ENCODE peak calls at places on chromosomes 6 and 20, in eight cellular contexts. M is prostate gland; B is effector memory CD4-positive, alpha-beta T cell; E is tibial artery; F is adrenal gland; G is CD4-positive, alpha-beta memory T cell; H is CD8-positive, alpha-beta T cell; K is tibial nerve. X is an unnamed sample.

GRCh38 chr20:57514273-57514751 is 10.6 kb downstream of the CTCFL start:
- DNase-seq in G (no peak), M (peak; percentile 82), K (peak; percentile 52), H (no peak), E (peak; percentile 81), B (no peak), F (peak; percentile 58), X (peak; percentile 90)

GRCh38 chr6:34525431-34526175 is 30.5 kb downstream of the SPDEF start:
- DNase-seq in M (no peak), F (no peak), E (no peak), B (no peak), H (no peak), G (no peak), K (no peak), X (no peak)

GRCh38 chr20:48295966-48296421 is 510.7 kb upstream of the SULF2 start:
- DNase-seq in G (no peak), K (no peak), H (no peak), F (no peak), B (no peak), M (no peak), E (no peak), X (no peak)

GRCh38 chr6:133447924-133448323 is 206.8 kb downstream of the EYA4 start:
- DNase-seq in B (no peak), H (no peak), E (no peak), G (no peak), K (no peak), F (no peak), M (no peak), X (no peak)

GRCh38 chr6:67361264-67361663 is 1273.8 kb upstream of the ADGRB3 start:
- DNase-seq in B (no peak), G (no peak), H (no peak), M (no peak), K (no peak), E (no peak), F (no peak), X (no peak)

GRCh38 chr6:20811112-20811746 is 277.0 kb downstream of the CDKAL1 start:
- DNase-seq in K (no peak), M (no peak), B (no peak), E (no peak), H (no peak), F (peak; percentile 27), G (no peak), X (no peak)

GRCh38 chr6:72522735-72523141 is 99.1 kb upstream of the KCNQ5 start:
- DNase-seq in H (peak; percentile 54), G (no peak), E (no peak), K (no peak), M (no peak), F (no peak), B (no peak), X (no peak)

GRCh38 chr6:106334646-106335448 is 9.3 kb upstream of the ATG5 start:
- DNase-seq in M (peak; percentile 30), H (peak; percentile 65), B (peak; percentile 46), G (peak; percentile 56), K (no peak), E (no peak), F (peak; percentile 34), X (peak; percentile 71)

GRCh38 chr20:15205023-15205422 is 867.6 kb upstream of the FLRT3 start:
- DNase-seq in M (no peak), F (no peak), H (no peak), B (no peak), E (no peak), K (no peak), G (no peak), X (no peak)

GRCh38 chr20:1451092-1451491 is 15.6 kb downstream of the NSFL1C start:
- DNase-seq in K (no peak), G (no peak), B (no peak), F (no peak), H (peak; percentile 11), M (no peak), E (no peak), X (no peak)

GRCh38 chr6:22596011-22596410 is 26.6 kb downstream of the HDGFL1 start:
- DNase-seq in F (no peak), M (no peak), K (no peak), G (no peak), E (no peak), H (no peak), B (no peak), X (no peak)

DNA sequence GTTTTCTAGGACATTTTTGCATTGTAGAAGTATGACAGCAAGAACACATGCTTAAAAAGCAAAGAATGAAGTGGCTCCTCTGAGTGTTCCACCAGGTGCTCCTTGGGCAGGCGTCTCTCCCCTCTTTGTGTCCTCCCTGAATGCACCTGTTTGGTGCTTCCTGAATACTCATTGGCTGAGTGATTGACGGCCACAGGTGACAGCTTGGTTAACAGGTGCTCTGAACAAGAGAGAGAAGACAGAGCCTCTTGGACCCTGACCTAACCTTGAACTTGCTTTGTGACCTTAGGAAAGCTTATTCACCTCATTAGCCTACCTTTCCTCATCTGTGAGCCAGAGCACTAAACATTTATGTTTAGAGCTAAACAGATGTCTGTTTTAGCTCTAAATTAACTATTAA is 93.7 kb downstream of the TULP4 start:
- DNase-seq in B (no peak), G (no peak), H (no peak), F (no peak), E (no peak), M (no peak), K (no peak), X (no peak)
- H3K27ac ChIP-seq in B (no peak overlapping the region), G (no peak overlapping the region), H (no peak overlapping the region), F (no peak overlapping the region), E (no peak overlapping the region), M (no peak overlapping the region), K (no peak overlapping the region), X (no peak overlapping the region)

GRCh38 chr6:158853872-158854213 is 34.7 kb upstream of the EZR start:
- DNase-seq in G (no peak), B (no peak), M (no peak), E (no peak), K (no peak), F (no peak), H (no peak), X (no peak)

GRCh38 chr6:158850807-158851115 is 31.6 kb upstream of the EZR start:
- DNase-seq in G (no peak), F (no peak), K (no peak), E (no peak), H (no peak), M (no peak), B (no peak), X (no peak)

GRCh38 chr6:158852312-158853071 is 33.3 kb upstream of the EZR start:
- DNase-seq in M (no peak), B (no peak), H (peak; percentile 55), K (no peak), E (no peak), F (no peak), G (no peak), X (no peak)

GRCh38 chr6:158854214-158855101 is 35.3 kb upstream of the EZR start:
- DNase-seq in M (no peak), B (no peak), F (no peak), G (peak; percentile 71), K (no peak), E (no peak), H (peak; percentile 64), X (no peak)

GRCh38 chr6:158853072-158853871 is 34.1 kb upstream of the EZR start:
- DNase-seq in G (peak; percentile 93), B (peak; percentile 81), H (peak; percentile 87), M (peak; percentile 86), F (peak; percentile 43), E (peak; percentile 52), K (no peak), X (no peak)
- H3K27ac ChIP-seq in G (peak overlapping the region; percentile 91), B (peak overlapping the region; percentile 93), H (peak overlapping the region; percentile 77), M (peak overlapping the region; percentile 21), F (no peak overlapping the region), E (no peak overlapping the region), K (no peak overlapping the region), X (peak overlapping the region; percentile 47)

DNA sequence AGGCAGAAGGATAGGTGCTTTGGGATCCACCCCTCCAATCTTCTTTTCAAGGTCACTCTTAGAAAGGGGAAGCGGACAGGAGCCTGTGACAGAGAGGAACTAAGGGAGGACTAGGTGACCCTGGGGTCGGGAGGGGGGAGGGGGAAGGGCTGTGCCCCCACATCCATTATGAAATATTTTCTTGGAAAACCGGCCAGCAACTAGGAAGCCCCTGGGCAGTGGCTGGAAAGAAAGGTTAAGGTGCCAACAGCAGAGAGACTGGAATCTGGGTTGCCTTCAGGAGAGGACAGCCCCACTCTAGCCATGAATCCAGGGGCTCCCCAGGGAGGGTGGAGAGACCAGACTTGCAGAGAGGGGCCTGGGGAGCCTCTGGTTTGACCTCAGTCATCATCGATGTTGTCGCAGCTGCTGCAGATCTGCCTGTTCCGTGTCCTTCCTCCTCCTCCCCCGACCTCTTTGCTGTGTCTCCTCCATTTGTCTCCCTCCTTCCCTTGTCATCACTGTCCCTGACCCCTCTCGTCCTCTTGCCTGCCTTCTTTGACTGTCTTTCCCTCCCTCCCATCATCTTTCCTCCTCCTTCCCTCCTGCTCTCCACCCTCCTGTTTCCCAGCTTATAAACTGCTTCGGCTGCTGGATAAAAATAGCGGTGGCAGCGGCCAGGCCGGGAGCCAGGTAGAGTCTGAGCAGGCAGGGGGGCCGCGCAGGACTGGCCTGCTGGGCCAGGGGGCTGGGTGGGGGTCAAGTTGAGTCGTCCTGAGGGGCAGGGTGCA is 3.2 kb downstream of the SLC29A1 start:
- DNase-seq in E (no peak), M (no peak), G (no peak), F (no peak), K (no peak), H (no peak), B (no peak), X (peak; percentile 83)
- H3K27ac ChIP-seq in E (peak overlapping the region; percentile 97), M (peak overlapping the region; percentile 34), G (no peak overlapping the region), F (no peak overlapping the region), K (no peak overlapping the region), H (no peak overlapping the region), B (no peak overlapping the region), X (peak overlapping the region; percentile 97)

GRCh38 chr20:22385602-22386299 is 198.6 kb downstream of the FOXA2 start:
- DNase-seq in E (no peak), B (no peak), H (no peak), F (no peak), M (no peak), G (no peak), K (no peak), X (no peak)

GRCh38 chr20:22384978-22385377 is 199.4 kb downstream of the FOXA2 start:
- DNase-seq in H (no peak), E (no peak), G (no peak), K (no peak), M (no peak), B (no peak), F (no peak), X (no peak)

GRCh38 chr20:22383156-22383555 is 201.2 kb downstream of the FOXA2 start:
- DNase-seq in B (no peak), E (no peak), F (no peak), G (no peak), M (no peak), H (no peak), K (no peak), X (no peak)

GRCh38 chr20:22381812-22382416 is 202.5 kb downstream of the FOXA2 start:
- DNase-seq in B (no peak), M (no peak), G (no peak), F (no peak), E (no peak), H (no peak), K (no peak), X (no peak)

DNA sequence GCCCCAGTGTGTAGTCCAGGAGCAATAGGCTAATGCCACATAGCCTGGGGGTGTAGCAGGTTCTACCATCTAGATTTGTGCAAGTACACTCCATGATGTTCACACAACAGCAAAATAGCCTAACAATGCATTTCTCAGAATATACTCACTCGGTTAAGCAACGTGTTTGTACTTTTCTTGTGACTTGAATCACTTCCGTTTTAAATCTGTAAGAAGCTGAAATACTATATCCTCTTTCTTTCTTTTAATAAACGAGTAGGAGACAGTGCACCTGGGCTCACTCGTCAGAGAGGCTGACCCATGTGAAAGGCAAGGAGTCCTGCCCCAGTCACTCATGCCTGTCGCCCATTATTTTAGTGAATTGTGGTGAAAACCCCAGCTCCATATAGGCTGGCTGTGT is 201.6 kb downstream of the FOXA2 start:
- DNase-seq in E (no peak), K (no peak), G (no peak), H (no peak), F (no peak), B (no peak), M (no peak), X (no peak)
- H3K27ac ChIP-seq in E (no peak overlapping the region), K (no peak overlapping the region), G (no peak overlapping the region), H (no peak overlapping the region), F (no peak overlapping the region), B (no peak overlapping the region), M (no peak overlapping the region), X (no peak overlapping the region)

X was measured in sigmoid colon.